ENCODE peak calls at places on chromosomes 11 and 22, in eight cellular contexts. One of them, this sample, is unnamed.

GRCh38 chr11:18737642-18738041 is 11.7 kb upstream of the IGSF22 start:
- DNase-seq in colonic mucosa: no peak
- DNase-seq in WTC11: no peak
- DNase-seq in H1: no peak
- DNase-seq in Calu3: no peak
- DNase-seq in BJ: no peak
- DNase-seq in tibial artery: no peak
- DNase-seq in cardiac fibroblast: no peak
- DNase-seq in this sample: no peak

GRCh38 chr11:104015649-104016415 is 20.6 kb upstream of the DDI1 start:
- DNase-seq in colonic mucosa: no peak
- DNase-seq in WTC11: no peak
- DNase-seq in H1: no peak
- DNase-seq in Calu3: no peak
- DNase-seq in BJ: no peak
- DNase-seq in tibial artery: no peak
- DNase-seq in cardiac fibroblast: no peak
- DNase-seq in this sample: no peak

GRCh38 chr11:133619397-133619796 is 87.1 kb upstream of the OPCML start:
- DNase-seq in colonic mucosa: no peak
- DNase-seq in WTC11: no peak
- DNase-seq in H1: no peak
- DNase-seq in Calu3: no peak
- DNase-seq in BJ: no peak
- DNase-seq in tibial artery: no peak
- DNase-seq in cardiac fibroblast: no peak
- DNase-seq in this sample: no peak

GRCh38 chr11:80084614-80085013 is 643.8 kb upstream of the TENM4 start:
- DNase-seq in colonic mucosa: no peak
- DNase-seq in WTC11: no peak
- DNase-seq in H1: no peak
- DNase-seq in Calu3: no peak
- DNase-seq in BJ: no peak
- DNase-seq in tibial artery: no peak
- DNase-seq in cardiac fibroblast: no peak
- DNase-seq in this sample: no peak

GRCh38 chr22:25449781-25450317 is 114.6 kb upstream of the GRK3 start:
- DNase-seq in colonic mucosa: no peak
- DNase-seq in WTC11: no peak
- DNase-seq in H1: no peak
- DNase-seq in Calu3: no peak
- DNase-seq in BJ: no peak
- DNase-seq in tibial artery: no peak
- DNase-seq in cardiac fibroblast: no peak
- DNase-seq in this sample: no peak

GRCh38 chr11:40139507-40139906 is 1319.9 kb downstream of the LRRC4C start:
- DNase-seq in colonic mucosa: no peak
- DNase-seq in WTC11: no peak
- DNase-seq in H1: no peak
- DNase-seq in Calu3: no peak
- DNase-seq in BJ: no peak
- DNase-seq in tibial artery: no peak
- DNase-seq in cardiac fibroblast: no peak
- DNase-seq in this sample: no peak

GRCh38 chr22:37140686-37141323 is 8.9 kb downstream of the IL2RB start:
- DNase-seq in colonic mucosa: no peak
- DNase-seq in WTC11: no peak
- DNase-seq in H1: no peak
- DNase-seq in Calu3: no peak
- DNase-seq in BJ: no peak
- DNase-seq in tibial artery: no peak
- DNase-seq in cardiac fibroblast: no peak
- DNase-seq in this sample: no peak

GRCh38 chr22:31537019-31537535 is 40.7 kb downstream of the SFI1 start:
- DNase-seq in colonic mucosa: no peak
- DNase-seq in WTC11: no peak
- DNase-seq in H1: no peak
- DNase-seq in Calu3: no peak
- DNase-seq in BJ: no peak
- DNase-seq in tibial artery: no peak
- DNase-seq in cardiac fibroblast: no peak
- DNase-seq in this sample: no peak

GRCh38 chr11:108836541-108836940 is 171.7 kb downstream of the DDX10 start:
- DNase-seq in colonic mucosa: no peak
- DNase-seq in WTC11: no peak
- DNase-seq in H1: no peak
- DNase-seq in Calu3: no peak
- DNase-seq in BJ: no peak
- DNase-seq in tibial artery: no peak
- DNase-seq in cardiac fibroblast: no peak
- DNase-seq in this sample: no peak

GRCh38 chr22:47328550-47329243 is 566.2 kb downstream of the TBC1D22A start:
- DNase-seq in colonic mucosa: no peak
- DNase-seq in WTC11: no peak
- DNase-seq in H1: no peak
- DNase-seq in Calu3: peak; percentile 82
- DNase-seq in BJ: peak; percentile 84
- DNase-seq in tibial artery: peak; percentile 33
- DNase-seq in cardiac fibroblast: peak; percentile 94
- DNase-seq in this sample: no peak

GRCh38 chr22:24051568-24051967 is 40.5 kb downstream of the CABIN1 start:
- DNase-seq in colonic mucosa: no peak
- DNase-seq in WTC11: no peak
- DNase-seq in H1: no peak
- DNase-seq in Calu3: no peak
- DNase-seq in BJ: no peak
- DNase-seq in tibial artery: peak; percentile 72
- DNase-seq in cardiac fibroblast: peak; percentile 25
- DNase-seq in this sample: no peak

GRCh38 chr11:124109377-124109776 is 5.9 kb upstream of the VWA5A start:
- DNase-seq in colonic mucosa: no peak
- DNase-seq in WTC11: no peak
- DNase-seq in H1: no peak
- DNase-seq in Calu3: no peak
- DNase-seq in BJ: no peak
- DNase-seq in tibial artery: no peak
- DNase-seq in cardiac fibroblast: no peak
- DNase-seq in this sample: no peak

GRCh38 chr11:47967577-47968230 is 12.7 kb upstream of the PTPRJ start:
- DNase-seq in colonic mucosa: no peak
- DNase-seq in WTC11: no peak
- DNase-seq in H1: no peak
- DNase-seq in Calu3: no peak
- DNase-seq in BJ: no peak
- DNase-seq in tibial artery: no peak
- DNase-seq in cardiac fibroblast: peak; percentile 23
- DNase-seq in this sample: no peak

GRCh38 chr22:28716686-28717085 is 24.9 kb downstream of the CHEK2 start:
- DNase-seq in colonic mucosa: no peak
- DNase-seq in WTC11: no peak
- DNase-seq in H1: no peak
- DNase-seq in Calu3: no peak
- DNase-seq in BJ: no peak
- DNase-seq in tibial artery: no peak
- DNase-seq in cardiac fibroblast: no peak
- DNase-seq in this sample: no peak

GRCh38 chr11:9231848-9232177 is 33.3 kb downstream of the DENND5A start:
- DNase-seq in colonic mucosa: no peak
- DNase-seq in WTC11: no peak
- DNase-seq in H1: no peak
- DNase-seq in Calu3: no peak
- DNase-seq in BJ: no peak
- DNase-seq in tibial artery: no peak
- DNase-seq in cardiac fibroblast: peak; percentile 78
- DNase-seq in this sample: no peak

GRCh38 chr22:49800408-49801238 is 27.1 kb downstream of the BRD1 start:
- DNase-seq in colonic mucosa: no peak
- DNase-seq in WTC11: no peak
- DNase-seq in H1: no peak
- DNase-seq in Calu3: no peak
- DNase-seq in BJ: no peak
- DNase-seq in tibial artery: no peak
- DNase-seq in cardiac fibroblast: no peak
- DNase-seq in this sample: no peak

GRCh38 chr11:57205046-57205671 is 23.4 kb downstream of the LRRC55 start:
- DNase-seq in colonic mucosa: no peak
- DNase-seq in WTC11: no peak
- DNase-seq in H1: no peak
- DNase-seq in Calu3: no peak
- DNase-seq in BJ: peak; percentile 38
- DNase-seq in tibial artery: no peak
- DNase-seq in cardiac fibroblast: peak; percentile 65
- DNase-seq in this sample: no peak

GRCh38 chr11:8354622-8355417 is 91.1 kb upstream of the LMO1 start:
- DNase-seq in colonic mucosa: no peak
- DNase-seq in WTC11: no peak
- DNase-seq in H1: no peak
- DNase-seq in Calu3: peak; percentile 24
- DNase-seq in BJ: no peak
- DNase-seq in tibial artery: no peak
- DNase-seq in cardiac fibroblast: no peak
- DNase-seq in this sample: no peak

GRCh38 chr11:116240661-116241060 is 532.1 kb downstream of the BUD13 start:
- DNase-seq in colonic mucosa: no peak
- DNase-seq in WTC11: no peak
- DNase-seq in H1: no peak
- DNase-seq in Calu3: no peak
- DNase-seq in BJ: no peak
- DNase-seq in tibial artery: no peak
- DNase-seq in cardiac fibroblast: peak; percentile 18
- DNase-seq in this sample: no peak

GRCh38 chr11:119356349-119357031 is 10.0 kb upstream of the MFRP start:
- DNase-seq in colonic mucosa: peak; percentile 87
- DNase-seq in WTC11: peak; percentile 91
- DNase-seq in H1: no peak
- DNase-seq in Calu3: no peak
- DNase-seq in BJ: no peak
- DNase-seq in tibial artery: peak; percentile 80
- DNase-seq in cardiac fibroblast: peak; percentile 78
- DNase-seq in this sample: peak; percentile 58
- TF ChIP-seq CTCF in colonic mucosa: peak; percentile 90
- TF ChIP-seq CTCF in WTC11: peak; percentile 93
- TF ChIP-seq CTCF in H1: peak; percentile 97
- TF ChIP-seq CTCF in Calu3: no peak
- TF ChIP-seq CTCF in BJ: peak; percentile 75
- TF ChIP-seq CTCF in tibial artery: peak; percentile 85
- TF ChIP-seq CTCF in cardiac fibroblast: peak; percentile 76
- TF ChIP-seq CTCF in this sample: peak; percentile 89

DNA sequence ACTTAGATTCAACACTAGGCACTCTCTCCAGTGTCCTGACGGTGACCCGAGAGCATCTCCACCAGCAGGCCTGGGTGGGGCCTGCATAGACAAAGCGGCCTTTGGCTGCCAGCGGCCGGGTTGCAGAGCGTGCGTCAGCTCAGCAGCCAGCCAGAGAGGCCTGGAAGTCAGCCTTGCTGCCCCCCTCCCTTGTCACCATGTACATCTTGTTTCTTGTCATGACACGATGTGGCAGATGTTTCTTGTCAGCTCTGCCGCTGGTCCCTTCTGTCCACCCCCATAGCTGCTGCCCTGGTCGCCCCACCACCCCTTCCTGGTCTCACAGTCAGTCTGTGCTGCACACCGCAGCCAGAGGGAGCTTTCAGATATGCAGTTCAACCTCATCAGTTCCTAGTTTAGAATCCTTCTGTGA is 33.1 kb upstream of the CBX7 start:
- DNase-seq in colonic mucosa: no peak
- DNase-seq in WTC11: no peak
- DNase-seq in H1: no peak
- DNase-seq in Calu3: no peak
- DNase-seq in BJ: peak; percentile 33
- DNase-seq in tibial artery: no peak
- DNase-seq in cardiac fibroblast: peak; percentile 93
- DNase-seq in this sample: no peak
- TF ChIP-seq CTCF in colonic mucosa: no peak
- TF ChIP-seq CTCF in WTC11: no peak
- TF ChIP-seq CTCF in H1: no peak
- TF ChIP-seq CTCF in Calu3: peak; percentile 10
- TF ChIP-seq CTCF in BJ: peak; percentile 75
- TF ChIP-seq CTCF in tibial artery: no peak
- TF ChIP-seq CTCF in cardiac fibroblast: peak; percentile 51
- TF ChIP-seq CTCF in this sample: no peak

DNA sequence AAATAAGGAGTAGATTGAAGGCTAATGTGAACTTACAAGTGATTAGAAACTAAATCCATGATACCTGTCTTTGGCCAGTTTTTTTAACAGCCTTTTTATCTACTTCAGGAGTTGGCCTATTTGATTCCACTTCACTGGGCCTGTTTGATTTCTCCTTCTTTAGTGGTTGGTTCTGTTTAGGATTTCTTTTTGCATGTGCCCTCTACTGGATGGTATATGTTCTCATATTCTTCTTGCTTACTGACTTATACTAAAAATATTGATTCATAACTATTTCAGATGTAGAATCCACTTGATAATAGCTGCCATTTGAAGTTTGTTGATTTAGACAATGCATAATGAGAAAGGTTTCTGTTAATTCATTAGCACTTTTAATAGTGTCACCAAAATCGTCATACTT is 53.9 kb downstream of the USP47 start:
- DNase-seq in colonic mucosa: no peak
- DNase-seq in WTC11: no peak
- DNase-seq in H1: no peak
- DNase-seq in Calu3: no peak
- DNase-seq in BJ: no peak
- DNase-seq in tibial artery: no peak
- DNase-seq in cardiac fibroblast: peak; percentile 26
- DNase-seq in this sample: no peak
- TF ChIP-seq CTCF in colonic mucosa: no peak
- TF ChIP-seq CTCF in WTC11: no peak
- TF ChIP-seq CTCF in H1: no peak
- TF ChIP-seq CTCF in Calu3: peak; percentile 1
- TF ChIP-seq CTCF in BJ: peak; percentile 26
- TF ChIP-seq CTCF in tibial artery: peak; percentile 7
- TF ChIP-seq CTCF in cardiac fibroblast: no peak
- TF ChIP-seq CTCF in this sample: no peak

DNA sequence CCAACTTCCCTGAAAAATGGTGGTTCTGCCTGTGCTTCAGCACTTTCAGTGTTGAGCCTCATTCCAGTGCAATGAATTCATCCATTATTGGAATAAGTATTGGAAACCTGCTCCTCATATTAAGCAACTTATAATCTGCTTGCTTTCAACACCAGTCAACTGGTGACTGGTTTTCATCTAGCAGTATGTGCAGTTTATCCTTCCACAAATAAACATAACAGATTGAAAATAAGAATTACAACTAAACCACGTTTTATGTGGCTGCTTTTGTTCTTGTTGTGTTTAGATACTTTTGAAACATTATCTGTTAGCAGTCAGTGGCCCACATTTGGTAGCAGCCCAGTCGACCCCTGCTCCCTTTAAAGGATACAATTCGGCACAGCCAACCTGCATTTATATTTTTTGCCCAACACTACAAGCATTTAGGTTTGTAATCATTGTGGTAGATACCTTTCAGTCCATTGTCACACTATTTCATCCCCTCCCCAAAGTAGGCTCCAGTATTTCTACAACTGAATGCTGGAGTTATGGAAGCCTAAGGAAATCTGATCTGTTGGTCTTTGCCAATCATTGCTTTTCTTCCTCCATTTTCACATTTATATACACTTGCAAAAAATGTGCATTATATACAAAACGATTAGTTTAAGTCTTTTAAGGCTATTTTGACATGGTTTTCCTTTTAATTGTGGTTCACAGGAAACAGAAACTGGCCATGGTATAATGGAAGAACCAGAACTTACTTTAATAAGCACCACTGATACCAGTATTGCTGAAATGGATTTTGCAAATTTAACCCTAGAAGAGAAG is 13.1 kb downstream of the TAF1D start:
- DNase-seq in colonic mucosa: no peak
- DNase-seq in WTC11: no peak
- DNase-seq in H1: no peak
- DNase-seq in Calu3: no peak
- DNase-seq in BJ: no peak
- DNase-seq in tibial artery: no peak
- DNase-seq in cardiac fibroblast: no peak
- DNase-seq in this sample: no peak
- TF ChIP-seq CTCF in colonic mucosa: no peak
- TF ChIP-seq CTCF in WTC11: no peak
- TF ChIP-seq CTCF in H1: no peak
- TF ChIP-seq CTCF in Calu3: no peak
- TF ChIP-seq CTCF in BJ: no peak
- TF ChIP-seq CTCF in tibial artery: no peak
- TF ChIP-seq CTCF in cardiac fibroblast: no peak
- TF ChIP-seq CTCF in this sample: no peak

This sample was measured in progenitor cell of endocrine pancreas.